ENCODE peak calls at places on chromosomes 7 and 10, in nine cellular contexts. One of them, this sample, is unnamed.

GRCh38 chr10:68992721-68993440 is 4.3 kb downstream of the KIFBP start:
- DNase-seq in transverse colon: peak; percentile 17
- DNase-seq in AG04449: peak; percentile 90
- DNase-seq in cardiac muscle cell: peak; percentile 90
- DNase-seq in epithelial cell of esophagus: peak; percentile 74
- DNase-seq in BJ: peak; percentile 87
- DNase-seq in IMR-90: peak; percentile 97
- DNase-seq in A549: no peak
- DNase-seq in dorsolateral prefrontal cortex: no peak
- DNase-seq in this sample: no peak

GRCh38 chr7:22406715-22407114 is 49.8 kb upstream of the RAPGEF5 start:
- DNase-seq in AG04449: no peak
- DNase-seq in BJ: no peak
- DNase-seq in IMR-90: no peak
- DNase-seq in A549: no peak
- DNase-seq in transverse colon: no peak
- DNase-seq in dorsolateral prefrontal cortex: no peak
- DNase-seq in epithelial cell of esophagus: no peak
- DNase-seq in cardiac muscle cell: no peak
- DNase-seq in this sample: no peak

GRCh38 chr10:15802375-15802949 is 57.8 kb downstream of the MINDY3 start:
- DNase-seq in A549: no peak
- DNase-seq in AG04449: no peak
- DNase-seq in transverse colon: no peak
- DNase-seq in dorsolateral prefrontal cortex: no peak
- DNase-seq in cardiac muscle cell: peak; percentile 17
- DNase-seq in epithelial cell of esophagus: no peak
- DNase-seq in IMR-90: no peak
- DNase-seq in BJ: no peak
- DNase-seq in this sample: no peak

GRCh38 chr10:122034149-122034756 is 45.3 kb downstream of the TACC2 start:
- DNase-seq in epithelial cell of esophagus: peak; percentile 89
- DNase-seq in dorsolateral prefrontal cortex: no peak
- DNase-seq in AG04449: no peak
- DNase-seq in IMR-90: peak; percentile 61
- DNase-seq in A549: peak; percentile 57
- DNase-seq in BJ: no peak
- DNase-seq in cardiac muscle cell: peak; percentile 29
- DNase-seq in transverse colon: peak; percentile 26
- DNase-seq in this sample: no peak

GRCh38 chr7:138770904-138771303 is 26.9 kb upstream of the TMEM213 start:
- DNase-seq in A549: no peak
- DNase-seq in dorsolateral prefrontal cortex: no peak
- DNase-seq in epithelial cell of esophagus: no peak
- DNase-seq in cardiac muscle cell: no peak
- DNase-seq in AG04449: no peak
- DNase-seq in BJ: no peak
- DNase-seq in IMR-90: no peak
- DNase-seq in transverse colon: no peak
- DNase-seq in this sample: no peak

GRCh38 chr7:26515462-26515861 is 223.8 kb downstream of the SNX10 start:
- DNase-seq in AG04449: no peak
- DNase-seq in BJ: no peak
- DNase-seq in dorsolateral prefrontal cortex: no peak
- DNase-seq in transverse colon: peak; percentile 70
- DNase-seq in cardiac muscle cell: no peak
- DNase-seq in A549: no peak
- DNase-seq in epithelial cell of esophagus: no peak
- DNase-seq in IMR-90: no peak
- DNase-seq in this sample: no peak

GRCh38 chr10:58637372-58637771 is 124.7 kb downstream of the BICC1 start:
- DNase-seq in dorsolateral prefrontal cortex: no peak
- DNase-seq in cardiac muscle cell: peak; percentile 87
- DNase-seq in transverse colon: no peak
- DNase-seq in A549: peak; percentile 29
- DNase-seq in epithelial cell of esophagus: no peak
- DNase-seq in BJ: no peak
- DNase-seq in IMR-90: no peak
- DNase-seq in AG04449: no peak
- DNase-seq in this sample: no peak

GRCh38 chr10:16519908-16520861 is 1.5 kb downstream of the C1QL3 start:
- DNase-seq in BJ: no peak
- DNase-seq in IMR-90: no peak
- DNase-seq in AG04449: no peak
- DNase-seq in transverse colon: no peak
- DNase-seq in dorsolateral prefrontal cortex: no peak
- DNase-seq in A549: no peak
- DNase-seq in cardiac muscle cell: no peak
- DNase-seq in epithelial cell of esophagus: no peak
- DNase-seq in this sample: peak; percentile 55

GRCh38 chr10:49303711-49304110 is 4.7 kb downstream of the C10orf71 start:
- DNase-seq in IMR-90: no peak
- DNase-seq in dorsolateral prefrontal cortex: no peak
- DNase-seq in BJ: no peak
- DNase-seq in transverse colon: no peak
- DNase-seq in A549: no peak
- DNase-seq in cardiac muscle cell: no peak
- DNase-seq in epithelial cell of esophagus: no peak
- DNase-seq in AG04449: no peak
- DNase-seq in this sample: no peak

GRCh38 chr7:388461-388960 is 98.5 kb downstream of the FOXL3 start:
- DNase-seq in IMR-90: no peak
- DNase-seq in dorsolateral prefrontal cortex: no peak
- DNase-seq in transverse colon: no peak
- DNase-seq in AG04449: no peak
- DNase-seq in cardiac muscle cell: peak; percentile 22
- DNase-seq in A549: no peak
- DNase-seq in epithelial cell of esophagus: no peak
- DNase-seq in BJ: no peak
- DNase-seq in this sample: peak; percentile 19

GRCh38 chr7:136479922-136480321 is 388.5 kb upstream of the CHRM2 start:
- DNase-seq in A549: no peak
- DNase-seq in BJ: no peak
- DNase-seq in cardiac muscle cell: no peak
- DNase-seq in dorsolateral prefrontal cortex: no peak
- DNase-seq in AG04449: no peak
- DNase-seq in IMR-90: no peak
- DNase-seq in epithelial cell of esophagus: no peak
- DNase-seq in transverse colon: no peak
- DNase-seq in this sample: no peak

DNA sequence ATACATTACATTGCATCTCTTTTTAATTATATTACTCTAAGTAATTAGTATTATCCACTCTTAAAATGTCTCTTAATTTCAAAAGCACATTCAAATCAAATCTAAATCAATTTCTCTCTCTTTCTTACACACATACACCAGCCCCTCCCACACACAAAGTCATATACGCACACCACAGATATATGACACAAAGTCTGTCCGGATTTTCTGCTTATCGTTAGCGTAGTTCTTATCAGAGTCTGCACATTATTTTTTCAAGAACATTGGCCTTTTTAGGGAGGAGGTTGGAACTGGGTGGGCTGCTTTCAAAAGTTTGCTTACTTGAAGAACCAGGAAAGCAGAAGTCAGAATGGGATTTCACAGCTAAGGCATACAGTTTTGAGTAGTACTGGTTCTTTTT is 387.6 kb upstream of the CHRM2 start:
- DNase-seq in dorsolateral prefrontal cortex: no peak
- DNase-seq in A549: no peak
- DNase-seq in epithelial cell of esophagus: no peak
- DNase-seq in IMR-90: no peak
- DNase-seq in cardiac muscle cell: no peak
- DNase-seq in AG04449: no peak
- DNase-seq in transverse colon: no peak
- DNase-seq in BJ: no peak
- DNase-seq in this sample: no peak
- TF ChIP-seq CTCF in dorsolateral prefrontal cortex: no peak
- TF ChIP-seq CTCF in A549: no peak
- TF ChIP-seq CTCF in epithelial cell of esophagus: no peak
- TF ChIP-seq CTCF in IMR-90: no peak
- TF ChIP-seq CTCF in cardiac muscle cell: no peak
- TF ChIP-seq CTCF in AG04449: no peak
- TF ChIP-seq CTCF in transverse colon: no peak
- TF ChIP-seq CTCF in BJ: no peak
- TF ChIP-seq CTCF in this sample: no peak

DNA sequence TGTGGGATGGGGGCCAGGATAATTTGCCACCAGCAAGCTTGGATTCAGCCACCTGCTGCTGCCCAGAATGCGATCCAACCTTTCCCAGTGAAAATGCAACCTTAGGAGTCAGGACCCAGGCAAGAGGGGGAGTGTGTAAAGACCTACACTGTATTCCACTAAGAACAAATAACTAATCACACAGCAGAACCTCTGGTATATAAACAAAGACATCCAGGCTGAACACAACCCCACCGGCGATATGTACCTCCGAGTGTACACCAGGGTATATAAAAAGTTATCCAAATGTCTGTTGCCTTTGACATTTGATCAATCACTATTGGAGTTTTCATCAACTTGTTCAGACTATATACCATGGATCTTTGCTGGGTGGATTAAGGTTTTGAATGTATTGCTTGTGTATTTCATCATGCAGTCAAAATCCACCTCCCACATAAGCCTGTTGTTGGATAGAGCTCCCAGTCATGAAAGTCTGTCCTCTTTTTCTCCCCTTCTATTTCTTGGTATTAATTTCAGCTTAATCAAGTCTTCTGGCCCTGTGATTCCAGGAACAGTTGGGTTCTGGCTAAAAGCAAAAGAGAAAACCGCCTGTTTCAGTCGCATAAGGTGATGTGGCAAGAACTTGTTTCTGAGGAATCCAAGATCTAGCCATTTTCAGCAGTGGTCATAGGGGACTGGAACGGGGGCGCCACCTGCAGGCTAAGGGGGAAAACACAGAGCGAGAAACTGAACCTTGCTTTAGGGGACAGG is 290.7 kb downstream of the CCDC3 start:
- DNase-seq in transverse colon: peak; percentile 83
- DNase-seq in epithelial cell of esophagus: peak; percentile 85
- DNase-seq in A549: peak; percentile 70
- DNase-seq in IMR-90: peak; percentile 87
- DNase-seq in AG04449: peak; percentile 45
- DNase-seq in BJ: peak; percentile 46
- DNase-seq in dorsolateral prefrontal cortex: peak; percentile 63
- DNase-seq in cardiac muscle cell: peak; percentile 91
- DNase-seq in this sample: peak; percentile 73
- TF ChIP-seq CTCF in transverse colon: peak; percentile 90
- TF ChIP-seq CTCF in epithelial cell of esophagus: peak; percentile 97
- TF ChIP-seq CTCF in A549: peak; percentile 92
- TF ChIP-seq CTCF in IMR-90: peak; percentile 96
- TF ChIP-seq CTCF in AG04449: peak; percentile 94
- TF ChIP-seq CTCF in BJ: peak; percentile 96
- TF ChIP-seq CTCF in dorsolateral prefrontal cortex: peak; percentile 86
- TF ChIP-seq CTCF in cardiac muscle cell: peak; percentile 98
- TF ChIP-seq CTCF in this sample: peak; percentile 92

GRCh38 chr10:108783897-108784296 is 1139.4 kb downstream of the XPNPEP1 start:
- DNase-seq in cardiac muscle cell: peak; percentile 56
- DNase-seq in transverse colon: no peak
- DNase-seq in A549: peak; percentile 2
- DNase-seq in AG04449: no peak
- DNase-seq in epithelial cell of esophagus: peak; percentile 52
- DNase-seq in IMR-90: peak; percentile 36
- DNase-seq in BJ: no peak
- DNase-seq in dorsolateral prefrontal cortex: no peak
- DNase-seq in this sample: peak; percentile 11
- TF ChIP-seq CTCF in cardiac muscle cell: peak; percentile 38
- TF ChIP-seq CTCF in transverse colon: no peak
- TF ChIP-seq CTCF in A549: peak; percentile 26
- TF ChIP-seq CTCF in AG04449: no peak
- TF ChIP-seq CTCF in epithelial cell of esophagus: peak; percentile 21
- TF ChIP-seq CTCF in IMR-90: peak; percentile 27
- TF ChIP-seq CTCF in BJ: peak; percentile 27
- TF ChIP-seq CTCF in dorsolateral prefrontal cortex: peak; percentile 22
- TF ChIP-seq CTCF in this sample: peak; percentile 86

GRCh38 chr7:93232673-93233018 is 480 bp downstream of the VPS50 start:
- DNase-seq in dorsolateral prefrontal cortex: no peak
- DNase-seq in IMR-90: no peak
- DNase-seq in epithelial cell of esophagus: peak; percentile 12
- DNase-seq in cardiac muscle cell: peak; percentile 4
- DNase-seq in BJ: no peak
- DNase-seq in A549: peak; percentile 14
- DNase-seq in transverse colon: no peak
- DNase-seq in AG04449: no peak
- DNase-seq in this sample: no peak

GRCh38 chr7:93228302-93228701 is 2.0 kb upstream of the HEPACAM2 start:
- DNase-seq in BJ: no peak
- DNase-seq in cardiac muscle cell: peak; percentile 80
- DNase-seq in A549: peak; percentile 38
- DNase-seq in AG04449: no peak
- DNase-seq in transverse colon: no peak
- DNase-seq in IMR-90: peak; percentile 70
- DNase-seq in epithelial cell of esophagus: peak; percentile 76
- DNase-seq in dorsolateral prefrontal cortex: no peak
- DNase-seq in this sample: peak; percentile 31

GRCh38 chr7:93231264-93231663 is 902 bp upstream of the VPS50 start:
- DNase-seq in dorsolateral prefrontal cortex: no peak
- DNase-seq in cardiac muscle cell: peak; percentile 6
- DNase-seq in transverse colon: no peak
- DNase-seq in AG04449: no peak
- DNase-seq in A549: no peak
- DNase-seq in BJ: no peak
- DNase-seq in IMR-90: no peak
- DNase-seq in epithelial cell of esophagus: peak; percentile 84
- DNase-seq in this sample: no peak

GRCh38 chr7:93226310-93226709 is at the start of gene HEPACAM2:
- DNase-seq in IMR-90: no peak
- DNase-seq in transverse colon: no peak
- DNase-seq in AG04449: no peak
- DNase-seq in epithelial cell of esophagus: no peak
- DNase-seq in BJ: no peak
- DNase-seq in dorsolateral prefrontal cortex: no peak
- DNase-seq in cardiac muscle cell: no peak
- DNase-seq in A549: no peak
- DNase-seq in this sample: no peak

DNA sequence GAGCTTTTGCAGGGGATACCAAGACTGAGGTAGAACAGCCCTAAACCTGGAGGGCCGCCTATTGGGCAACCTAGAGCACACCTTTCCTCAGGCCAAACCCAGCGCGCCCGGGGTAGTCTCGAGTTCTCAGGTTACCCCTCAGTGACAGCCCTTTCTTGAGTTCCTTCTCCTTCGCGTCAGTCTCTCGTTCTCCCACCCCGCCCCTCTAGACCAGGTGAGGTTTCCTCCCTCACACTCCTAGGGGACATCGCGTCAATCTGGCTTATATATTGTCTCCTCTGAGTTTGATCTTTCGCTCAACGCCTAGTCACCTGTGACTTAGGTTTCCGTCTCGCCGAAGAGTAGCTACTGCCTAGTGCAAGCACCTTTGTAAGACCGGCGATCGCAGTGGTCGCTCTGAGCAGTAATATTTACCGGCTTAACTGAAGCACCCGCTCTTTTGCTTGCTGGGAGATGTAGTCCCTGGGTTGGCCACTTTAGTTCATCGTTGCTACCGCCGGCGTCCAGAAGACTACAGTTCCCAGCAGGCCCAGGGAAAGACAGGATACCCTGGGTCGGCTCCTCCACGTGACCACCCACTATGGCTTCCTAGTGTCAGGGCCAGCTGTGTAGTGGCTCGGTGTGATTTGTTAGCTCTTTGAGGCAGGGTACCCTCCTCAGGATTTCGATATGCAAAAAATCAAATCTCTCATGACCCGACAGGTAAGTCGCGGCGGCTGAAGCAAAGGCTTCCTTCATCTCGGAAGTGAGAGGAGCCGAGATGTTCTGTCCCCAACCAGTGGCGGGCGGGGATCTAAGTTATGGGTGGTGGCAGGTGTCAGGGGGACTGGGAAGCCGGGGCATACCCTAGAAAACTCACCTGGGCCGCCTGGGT is at the start of gene VPS50:
- DNase-seq in IMR-90: peak; percentile 93
- DNase-seq in dorsolateral prefrontal cortex: peak; percentile 90
- DNase-seq in AG04449: peak; percentile 68
- DNase-seq in cardiac muscle cell: peak; percentile 97
- DNase-seq in epithelial cell of esophagus: peak; percentile 98
- DNase-seq in BJ: peak; percentile 88
- DNase-seq in transverse colon: peak; percentile 95
- DNase-seq in A549: peak; percentile 93
- DNase-seq in this sample: peak; percentile 83
- TF ChIP-seq CTCF in IMR-90: no peak
- TF ChIP-seq CTCF in dorsolateral prefrontal cortex: peak; percentile 62
- TF ChIP-seq CTCF in AG04449: no peak
- TF ChIP-seq CTCF in cardiac muscle cell: no peak
- TF ChIP-seq CTCF in epithelial cell of esophagus: no peak
- TF ChIP-seq CTCF in BJ: no peak
- TF ChIP-seq CTCF in transverse colon: peak; percentile 47
- TF ChIP-seq CTCF in A549: no peak
- TF ChIP-seq CTCF in this sample: no peak